ENCODE peak calls at places on chromosomes 2 and 18, in ten cellular contexts. S is thyroid gland; Q is HAP-1; E is heart left ventricle; B is foreskin fibroblast; A is CD8-positive, alpha-beta T cell; H is WERI-Rb-1; V is endothelial cell of umbilical vein; N is pancreas; U is choroid plexus epithelial cell. Z is an unnamed sample.
A peak's percentile ranks its signal among the peaks of the same experiment; 100 is the strongest.

GRCh38 chr2:85539361-85540130 is 578 bp downstream of the MAT2A start:
- DNase-seq in S (peak; percentile 63), Q (peak; percentile 74), E (peak; percentile 83), B (peak; percentile 64), A (peak; percentile 61), H (peak; percentile 61), V (peak; percentile 61), N (peak; percentile 78), U (peak; percentile 74), Z (peak; percentile 71)

GRCh38 chr2:239463541-239464165 is 62.8 kb upstream of the HDAC4 start:
- DNase-seq in S (no peak), Q (no peak), E (no peak), B (no peak), A (no peak), H (no peak), V (no peak), N (no peak), U (no peak), Z (peak; percentile 5)

GRCh38 chr2:128622916-128623620 is 304.4 kb upstream of the HS6ST1 start:
- DNase-seq in S (no peak), Q (no peak), E (peak; percentile 42), B (no peak), A (no peak), H (no peak), V (no peak), N (no peak), U (peak; percentile 17), Z (no peak)

GRCh38 chr2:196502413-196502812 is 137.1 kb upstream of the CCDC150 start:
- DNase-seq in S (no peak), Q (no peak), E (no peak), B (no peak), A (no peak), H (no peak), V (peak; percentile 6), N (no peak), U (no peak), Z (no peak)

GRCh38 chr2:46674451-46674850 is 195.1 kb downstream of the TMEM247 start:
- DNase-seq in S (no peak), Q (no peak), E (no peak), B (no peak), A (no peak), H (no peak), V (no peak), N (no peak), U (no peak), Z (no peak)

GRCh38 chr2:234025475-234025874 is 25.0 kb upstream of the SPP2 start:
- DNase-seq in S (no peak), Q (no peak), E (no peak), B (no peak), A (no peak), H (no peak), V (no peak), N (no peak), U (peak; percentile 5), Z (no peak)

GRCh38 chr2:192741889-192742288 is 547.2 kb upstream of the TMEFF2 start:
- DNase-seq in S (no peak), Q (no peak), E (no peak), B (no peak), A (no peak), H (no peak), V (no peak), N (no peak), U (peak; percentile 3), Z (no peak)

GRCh38 chr18:51191139-51191717 is 6.3 kb downstream of the MEX3C start:
- DNase-seq in S (no peak), Q (no peak), E (no peak), B (no peak), A (peak; percentile 20), H (no peak), V (no peak), N (no peak), U (no peak), Z (no peak)

GRCh38 chr2:230906471-230907230 is 18.4 kb downstream of the GPR55 start:
- DNase-seq in S (no peak), Q (no peak), E (peak; percentile 22), B (no peak), A (no peak), H (no peak), V (no peak), N (no peak), U (no peak), Z (no peak)

GRCh38 chr2:119650206-119650605 is 28.8 kb upstream of the TMEM177 start:
- DNase-seq in S (no peak), Q (no peak), E (no peak), B (no peak), A (no peak), H (no peak), V (no peak), N (no peak), U (peak; percentile 64), Z (no peak)

GRCh38 chr2:119647440-119648169 is 31.4 kb upstream of the TMEM177 start:
- DNase-seq in S (no peak), Q (no peak), E (no peak), B (no peak), A (no peak), H (no peak), V (peak; percentile 86), N (no peak), U (peak; percentile 76), Z (peak; percentile 24)

GRCh38 chr2:119649364-119649917 is 29.6 kb upstream of the TMEM177 start:
- DNase-seq in S (no peak), Q (no peak), E (no peak), B (no peak), A (no peak), H (no peak), V (peak; percentile 37), N (no peak), U (peak; percentile 75), Z (no peak)

GRCh38 chr2:119646149-119646548 is 32.9 kb upstream of the TMEM177 start:
- DNase-seq in S (no peak), Q (no peak), E (no peak), B (no peak), A (no peak), H (no peak), V (no peak), N (no peak), U (no peak), Z (no peak)

GRCh38 chr2:119650971-119651370 is 28.0 kb upstream of the TMEM177 start:
- DNase-seq in S (no peak), Q (no peak), E (no peak), B (no peak), A (no peak), H (no peak), V (no peak), N (no peak), U (peak; percentile 31), Z (no peak)
- H3K4me3 ChIP-seq in S (no peak overlapping the region), Q (no peak overlapping the region), E (no peak overlapping the region), B (no peak overlapping the region), A (no peak overlapping the region), H (no peak overlapping the region), V (no peak overlapping the region), N (no peak overlapping the region), U (no peak overlapping the region), Z (no peak overlapping the region)

GRCh38 chr2:45105050-45105582 is 95.9 kb upstream of the SIX2 start:
- DNase-seq in S (no peak), Q (no peak), E (no peak), B (no peak), A (no peak), H (no peak), V (no peak), N (no peak), U (no peak), Z (no peak)

GRCh38 chr2:45102579-45103117 is 93.4 kb upstream of the SIX2 start:
- DNase-seq in S (no peak), Q (no peak), E (no peak), B (no peak), A (no peak), H (no peak), V (no peak), N (no peak), U (no peak), Z (no peak)

GRCh38 chr2:45104429-45104828 is 95.2 kb upstream of the SIX2 start:
- DNase-seq in S (no peak), Q (no peak), E (no peak), B (no peak), A (no peak), H (no peak), V (no peak), N (no peak), U (no peak), Z (no peak)

GRCh38 chr2:45102141-45102540 is 92.9 kb upstream of the SIX2 start:
- DNase-seq in S (no peak), Q (no peak), E (no peak), B (no peak), A (no peak), H (no peak), V (no peak), N (no peak), U (no peak), Z (no peak)

DNA sequence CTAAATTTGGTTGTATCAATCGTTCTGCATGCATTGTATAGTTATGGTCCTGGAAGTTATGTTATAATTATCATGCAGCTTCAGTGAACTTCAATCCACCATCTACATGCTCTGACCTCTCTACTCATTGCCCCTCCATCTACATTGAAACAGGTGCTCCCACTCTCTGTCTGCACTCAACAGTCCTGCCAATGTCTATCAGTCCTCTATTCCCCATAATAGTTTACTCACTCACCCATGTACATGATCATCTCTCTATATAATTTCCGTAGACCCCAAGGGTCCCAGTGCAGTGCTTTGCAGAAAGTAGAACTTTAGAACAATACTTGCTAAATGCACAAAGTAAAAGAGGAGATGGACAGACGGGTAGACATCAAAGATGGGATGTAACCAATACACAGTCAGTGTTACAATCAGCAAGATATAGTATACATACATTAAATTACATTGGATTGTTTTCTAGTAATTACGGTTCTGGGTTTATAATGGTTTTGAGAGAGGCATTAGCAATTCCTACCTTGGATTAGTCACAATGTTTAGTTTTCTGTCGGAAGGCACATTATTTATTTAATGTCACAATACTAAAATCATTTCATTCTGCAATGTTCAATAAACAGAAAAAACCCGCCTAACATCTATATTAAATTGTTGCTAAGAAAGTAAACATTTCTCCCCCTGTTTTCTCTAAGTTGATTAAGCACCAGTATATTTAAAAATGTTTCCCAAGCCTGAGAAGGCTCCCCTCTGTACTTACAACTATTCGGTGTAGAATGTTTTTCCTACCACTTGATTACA is 94.3 kb upstream of the SIX2 start:
- DNase-seq in S (no peak), Q (no peak), E (no peak), B (no peak), A (no peak), H (no peak), V (no peak), N (no peak), U (no peak), Z (no peak)
- H3K4me3 ChIP-seq in S (no peak overlapping the region), Q (no peak overlapping the region), E (no peak overlapping the region), B (no peak overlapping the region), A (no peak overlapping the region), H (no peak overlapping the region), V (no peak overlapping the region), N (no peak overlapping the region), U (no peak overlapping the region), Z (no peak overlapping the region)

DNA sequence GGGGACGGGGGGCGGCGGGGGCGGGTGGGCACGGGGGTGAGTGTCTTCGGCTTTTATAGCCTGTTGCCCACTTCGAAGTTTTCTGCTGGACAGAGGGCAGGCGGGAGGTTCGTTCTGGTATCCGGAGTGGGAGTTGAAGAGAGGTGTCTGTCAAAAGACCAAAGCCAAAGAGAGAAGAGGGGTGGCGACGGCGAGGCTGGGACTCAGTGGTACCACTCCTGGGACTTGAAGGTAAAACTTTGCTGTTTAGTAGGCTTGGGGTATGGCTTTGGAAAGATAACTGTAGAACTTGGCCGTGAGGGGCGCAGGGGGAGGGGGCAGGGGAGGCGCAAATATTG is 215.8 kb upstream of the DTNA start:
- DNase-seq in S (peak; percentile 47), Q (peak; percentile 8), E (no peak), B (no peak), A (no peak), H (no peak), V (peak; percentile 12), N (peak; percentile 27), U (peak; percentile 0), Z (no peak)
- H3K4me3 ChIP-seq in S (peak overlapping the region; percentile 69), Q (no peak overlapping the region), E (peak overlapping the region; percentile 66), B (no peak overlapping the region), A (no peak overlapping the region), H (peak overlapping the region; percentile 59), V (no peak overlapping the region), N (peak overlapping the region; percentile 60), U (no peak overlapping the region), Z (peak overlapping the region; percentile 55)

GRCh38 chr2:68366083-68366560 is 1.0 kb downstream of the PLEK start:
- DNase-seq in S (no peak), Q (no peak), E (no peak), B (no peak), A (no peak), H (no peak), V (no peak), N (no peak), U (no peak), Z (peak; percentile 46)
- H3K4me3 ChIP-seq in S (no peak overlapping the region), Q (no peak overlapping the region), E (peak overlapping the region; percentile 27), B (no peak overlapping the region), A (peak overlapping the region; percentile 44), H (no peak overlapping the region), V (no peak overlapping the region), N (no peak overlapping the region), U (no peak overlapping the region), Z (no peak overlapping the region)

Z was measured in transverse colon.